ENCODE peak calls at places on chromosomes 1 and 21, in eight cellular contexts. E is EH; G is germinal center; Z is AG08395; Y is T-cell; V is stimulated activated CD4-positive, alpha-beta T cell treated with anti-CD3 and anti-CD28 coated beads, Interleukin-12 subunit alpha, Interleukin-12 subunit beta, amount 100 ng/mL, for 4 hours; L is hepatocyte; Q is cardiac fibroblast. W is an unnamed sample.
A peak's percentile ranks its signal among the peaks of the same experiment; 100 is the strongest.

GRCh38 chr1:206706298-206706791 is 21.6 kb downstream of the MAPKAPK2 start:
- DNase-seq in L (peak; percentile 40), Q (peak; percentile 99), G (no peak), E (peak; percentile 79), V (peak; percentile 28), Y (no peak), Z (peak; percentile 94), W (peak; percentile 70)

GRCh38 chr21:26026113-26026512 is 144.5 kb downstream of the APP start:
- DNase-seq in Y (no peak), E (no peak), L (no peak), Q (no peak), V (no peak), G (no peak), Z (no peak), W (no peak)

GRCh38 chr1:202088216-202088615 is 34.5 kb upstream of the GPR37L1 start:
- DNase-seq in V (no peak), Y (no peak), G (no peak), E (no peak), Z (no peak), Q (no peak), L (peak; percentile 62), W (no peak)

GRCh38 chr1:54324750-54325704 is 81.2 kb downstream of the SSBP3 start:
- DNase-seq in Y (no peak), Q (no peak), E (no peak), G (no peak), L (peak; percentile 26), V (no peak), Z (no peak), W (no peak)

GRCh38 chr1:48673725-48674124 is 103.0 kb downstream of the BEND5 start:
- DNase-seq in E (no peak), Y (no peak), Z (no peak), L (peak; percentile 30), V (no peak), Q (no peak), G (no peak), W (no peak)

GRCh38 chr1:161021168-161021958 is 411 bp upstream of the F11R start:
- DNase-seq in Z (peak; percentile 79), L (peak; percentile 97), Q (peak; percentile 46), E (peak; percentile 49), V (peak; percentile 81), Y (peak; percentile 89), G (peak; percentile 99), W (peak; percentile 94)

GRCh38 chr1:111570781-111571181 is 48.8 kb upstream of the RAP1A start:
- DNase-seq in G (peak; percentile 41), Q (peak; percentile 42), L (no peak), E (peak; percentile 13), V (peak; percentile 12), Y (peak; percentile 36), Z (no peak), W (peak; percentile 73)

GRCh38 chr1:54885863-54886723 is 902 bp downstream of the DHCR24 start:
- DNase-seq in V (no peak), Q (peak; percentile 18), Z (no peak), L (peak; percentile 67), G (no peak), E (no peak), Y (no peak), W (peak; percentile 65)

GRCh38 chr21:45780647-45781046 is 137.1 kb downstream of the PCBP3 start:
- DNase-seq in G (no peak), E (no peak), Z (no peak), Y (no peak), V (no peak), L (no peak), Q (no peak), W (peak; percentile 46)

GRCh38 chr1:198245379-198245778 is 88.6 kb downstream of the NEK7 start:
- DNase-seq in Z (no peak), E (peak; percentile 34), G (no peak), Q (no peak), Y (no peak), V (no peak), L (no peak), W (no peak)

GRCh38 chr1:62530516-62531154 is 66.7 kb upstream of the ANGPTL3 start:
- DNase-seq in Q (peak; percentile 32), Y (no peak), Z (peak; percentile 36), L (peak; percentile 72), G (no peak), V (no peak), E (peak; percentile 63), W (no peak)

GRCh38 chr1:201176931-201177330 is 13.7 kb upstream of the IGFN1 start:
- DNase-seq in E (peak; percentile 40), L (peak; percentile 53), Q (no peak), Y (no peak), Z (peak; percentile 15), V (no peak), G (no peak), W (no peak)

GRCh38 chr21:36385909-36386642 is 884 bp downstream of the CHAF1B start:
- DNase-seq in Y (no peak), Q (peak; percentile 18), V (no peak), L (no peak), G (no peak), Z (peak; percentile 24), E (peak; percentile 32), W (peak; percentile 59)

GRCh38 chr21:45293214-45293725 is 5.6 kb upstream of the POFUT2 start:
- DNase-seq in Y (no peak), Z (peak; percentile 59), Q (peak; percentile 62), V (no peak), E (peak; percentile 54), G (no peak), L (peak; percentile 43), W (no peak)

GRCh38 chr21:41321211-41321907 is 4.8 kb downstream of the FAM3B start:
- DNase-seq in G (peak; percentile 33), L (no peak), V (no peak), Z (no peak), Y (no peak), E (no peak), Q (no peak), W (peak; percentile 64)

GRCh38 chr21:44888581-44889550 is 15.4 kb upstream of the PTTG1IP start:
- DNase-seq in Y (no peak), E (no peak), G (no peak), L (no peak), Q (no peak), Z (no peak), V (no peak), W (no peak)

GRCh38 chr1:95992013-95992412 is 729.6 kb upstream of the PTBP2 start:
- DNase-seq in L (no peak), G (no peak), Q (no peak), E (no peak), Z (no peak), V (no peak), Y (no peak), W (no peak)

GRCh38 chr1:184061396-184062003 is 10.0 kb downstream of the TSEN15 start:
- DNase-seq in Q (peak; percentile 74), Y (no peak), Z (no peak), L (no peak), V (no peak), G (no peak), E (peak; percentile 90), W (no peak)

GRCh38 chr1:59986736-59987310 is 60.2 kb upstream of the CYP2J2 start:
- DNase-seq in L (no peak), V (no peak), G (no peak), Q (no peak), Z (no peak), E (no peak), Y (no peak), W (no peak)